ENCODE peak calls at places on chromosomes 13 and 19, in seven cellular contexts. One of them, this sample, is unnamed.

GRCh38 chr13:47256618-47257017 is 359.8 kb upstream of the HTR2A start:
- DNase-seq in iris pigment epithelial cell: peak
- DNase-seq in WTC11: no peak
- DNase-seq in bronchial epithelial cell: peak
- DNase-seq in heart left ventricle: no peak
- DNase-seq in HCEC 1CT: peak
- DNase-seq in tibial nerve: no peak
- DNase-seq in this sample: no peak

GRCh38 chr19:33266971-33267484 is 35.3 kb downstream of the CEBPA start:
- DNase-seq in iris pigment epithelial cell: no peak
- DNase-seq in WTC11: no peak
- DNase-seq in bronchial epithelial cell: no peak
- DNase-seq in heart left ventricle: peak
- DNase-seq in HCEC 1CT: no peak
- DNase-seq in tibial nerve: no peak
- DNase-seq in this sample: no peak

GRCh38 chr13:80665792-80666333 is 324.9 kb upstream of the SPRY2 start:
- DNase-seq in iris pigment epithelial cell: peak
- DNase-seq in WTC11: no peak
- DNase-seq in bronchial epithelial cell: peak
- DNase-seq in heart left ventricle: no peak
- DNase-seq in HCEC 1CT: no peak
- DNase-seq in tibial nerve: no peak
- DNase-seq in this sample: no peak

GRCh38 chr13:43787518-43787891 is 733 bp upstream of the ENOX1 start:
- DNase-seq in iris pigment epithelial cell: peak
- DNase-seq in WTC11: no peak
- DNase-seq in bronchial epithelial cell: no peak
- DNase-seq in heart left ventricle: no peak
- DNase-seq in HCEC 1CT: no peak
- DNase-seq in tibial nerve: no peak
- DNase-seq in this sample: no peak

GRCh38 chr13:48275507-48275906 is 28.0 kb upstream of the RB1 start:
- DNase-seq in iris pigment epithelial cell: no peak
- DNase-seq in WTC11: no peak
- DNase-seq in bronchial epithelial cell: no peak
- DNase-seq in heart left ventricle: no peak
- DNase-seq in HCEC 1CT: no peak
- DNase-seq in tibial nerve: no peak
- DNase-seq in this sample: no peak

GRCh38 chr13:33235564-33235963 is 50.0 kb downstream of the STARD13 start:
- DNase-seq in iris pigment epithelial cell: no peak
- DNase-seq in WTC11: no peak
- DNase-seq in bronchial epithelial cell: no peak
- DNase-seq in heart left ventricle: no peak
- DNase-seq in HCEC 1CT: no peak
- DNase-seq in tibial nerve: no peak
- DNase-seq in this sample: no peak

GRCh38 chr13:34152996-34153395 is 335.0 kb downstream of the RFC3 start:
- DNase-seq in iris pigment epithelial cell: no peak
- DNase-seq in WTC11: no peak
- DNase-seq in bronchial epithelial cell: peak
- DNase-seq in heart left ventricle: no peak
- DNase-seq in HCEC 1CT: no peak
- DNase-seq in tibial nerve: no peak
- DNase-seq in this sample: no peak

GRCh38 chr13:77728265-77728966 is 30.9 kb downstream of the SLAIN1 start:
- DNase-seq in iris pigment epithelial cell: no peak
- DNase-seq in WTC11: no peak
- DNase-seq in bronchial epithelial cell: no peak
- DNase-seq in heart left ventricle: no peak
- DNase-seq in HCEC 1CT: no peak
- DNase-seq in tibial nerve: no peak
- DNase-seq in this sample: no peak

GRCh38 chr13:114065141-114065925 is 67.1 kb downstream of the RASA3 start:
- DNase-seq in iris pigment epithelial cell: peak
- DNase-seq in WTC11: peak
- DNase-seq in bronchial epithelial cell: peak
- DNase-seq in heart left ventricle: peak
- DNase-seq in HCEC 1CT: peak
- DNase-seq in tibial nerve: peak
- DNase-seq in this sample: no peak

GRCh38 chr19:18020212-18021067 is 12.5 kb downstream of the ARRDC2 start:
- DNase-seq in iris pigment epithelial cell: peak
- DNase-seq in WTC11: no peak
- DNase-seq in bronchial epithelial cell: no peak
- DNase-seq in heart left ventricle: peak
- DNase-seq in HCEC 1CT: peak
- DNase-seq in tibial nerve: peak
- DNase-seq in this sample: peak

GRCh38 chr19:43780706-43781525 is at the start of gene KCNN4:
- DNase-seq in iris pigment epithelial cell: peak
- DNase-seq in WTC11: no peak
- DNase-seq in bronchial epithelial cell: peak
- DNase-seq in heart left ventricle: no peak
- DNase-seq in HCEC 1CT: peak
- DNase-seq in tibial nerve: no peak
- DNase-seq in this sample: no peak

GRCh38 chr13:43936630-43937029 is 56.9 kb downstream of the LACC1 start:
- DNase-seq in iris pigment epithelial cell: no peak
- DNase-seq in WTC11: no peak
- DNase-seq in bronchial epithelial cell: no peak
- DNase-seq in heart left ventricle: no peak
- DNase-seq in HCEC 1CT: no peak
- DNase-seq in tibial nerve: no peak
- DNase-seq in this sample: no peak

This sample was measured in vagina.